ENCODE peak calls at places on chromosomes 12 and 14, in five cellular contexts. F, X, G, B and N are unnamed samples.

GRCh38 chr14:66231823-66232222 is 254.3 kb upstream of the CCDC196 start:
- DNase-seq in B (no peak), G (no peak), F (no peak), X (no peak), N (no peak)

GRCh38 chr14:34029921-34030334 is 79.1 kb upstream of the EGLN3 start:
- DNase-seq in X (no peak), G (peak), B (no peak), F (no peak), N (no peak)

GRCh38 chr14:104445832-104446381 is 133.7 kb upstream of the C14orf180 start:
- DNase-seq in X (no peak), B (peak), G (no peak), F (no peak), N (no peak)

GRCh38 chr12:110983811-110984210 is 63.4 kb upstream of the MYL2 start:
- DNase-seq in X (no peak), B (no peak), F (no peak), G (no peak), N (no peak)

GRCh38 chr12:80271770-80272169 is 172.3 kb upstream of the PTPRQ start:
- DNase-seq in X (no peak), B (no peak), F (no peak), G (no peak), N (no peak)

GRCh38 chr12:6052940-6053329 is 71.5 kb downstream of the VWF start:
- DNase-seq in X (no peak), G (no peak), B (no peak), F (no peak), N (no peak)

GRCh38 chr12:98388126-98388525 is 127.3 kb upstream of the TMPO start:
- DNase-seq in B (no peak), F (no peak), G (no peak), X (no peak), N (no peak)

GRCh38 chr14:75986439-75986765 is 839 bp downstream of the IFT43 start:
- DNase-seq in F (no peak), B (no peak), G (no peak), X (no peak), N (no peak)

GRCh38 chr14:22820731-22821130 is 5.5 kb upstream of the SLC7A7 start:
- DNase-seq in B (no peak), F (no peak), G (no peak), X (peak), N (peak)

GRCh38 chr12:6201199-6201608 is 1.0 kb downstream of the CD9 start:
- DNase-seq in F (no peak), B (no peak), X (peak), G (no peak), N (peak)

GRCh38 chr12:57191410-57191809 is 25.2 kb upstream of the NXPH4 start:
- DNase-seq in X (no peak), G (no peak), B (no peak), F (no peak), N (no peak)

GRCh38 chr12:56836800-56837663 is 73.9 kb downstream of the HSD17B6 start:
- DNase-seq in G (peak), X (peak), B (peak), F (no peak), N (peak)

GRCh38 chr14:72582582-72582981 is 311.3 kb downstream of the DPF3 start:
- DNase-seq in F (no peak), X (no peak), G (no peak), B (no peak), N (no peak)

GRCh38 chr12:7645395-7646177 is 20.1 kb downstream of the APOBEC1 start:
- DNase-seq in F (no peak), X (peak), B (peak), G (no peak), N (peak)

GRCh38 chr14:43900173-43900655 is 606.9 kb downstream of the FSCB start:
- DNase-seq in B (no peak), G (no peak), F (no peak), X (no peak), N (no peak)